ENCODE peak calls at places on chromosome 9, in six cellular contexts. N is upper lobe of right lung; B is IMR-90; J is neural progenitor cell; H is GM23248; E is naive thymus-derived CD4-positive, alpha-beta T cell. D is an unnamed sample.

GRCh38 chr9:79129865-79130480 is 441.8 kb upstream of the TLE4 start:
- DNase-seq in E (no peak), H (peak; percentile 69), J (peak; percentile 54), N (no peak), B (peak; percentile 67), D (no peak)

GRCh38 chr9:2291980-2292704 is 277.0 kb downstream of the SMARCA2 start:
- DNase-seq in N (no peak), J (no peak), E (no peak), H (peak; percentile 54), B (no peak), D (no peak)

GRCh38 chr9:22169243-22169642 is 160.1 kb upstream of the CDKN2B start:
- DNase-seq in J (no peak), H (peak; percentile 55), B (peak; percentile 79), N (no peak), E (no peak), D (no peak)

GRCh38 chr9:109422641-109423040 is 75.5 kb downstream of the PTPN3 start:
- DNase-seq in B (no peak), H (no peak), N (no peak), E (no peak), J (no peak), D (no peak)

GRCh38 chr9:122445155-122445749 is 32.5 kb downstream of the OR1J1 start:
- DNase-seq in B (peak; percentile 99), E (no peak), J (no peak), N (no peak), H (peak; percentile 97), D (no peak)

GRCh38 chr9:81499571-81499970 is 189.8 kb downstream of the TLE1 start:
- DNase-seq in B (no peak), E (no peak), H (no peak), N (no peak), J (no peak), D (no peak)

GRCh38 chr9:91546574-91546973 is 122.9 kb upstream of the NFIL3 start:
- DNase-seq in H (peak; percentile 89), B (peak; percentile 81), E (no peak), J (no peak), N (no peak), D (no peak)

GRCh38 chr9:20553750-20554149 is 68.5 kb downstream of the MLLT3 start:
- DNase-seq in E (no peak), N (no peak), J (no peak), H (no peak), B (no peak), D (no peak)

GRCh38 chr9:131824953-131825495 is 85.1 kb upstream of the RAPGEF1 start:
- DNase-seq in H (no peak), N (no peak), E (no peak), B (no peak), J (no peak), D (no peak)
- H3K4me3 ChIP-seq in H (no peak overlapping the region), N (no peak overlapping the region), E (no peak overlapping the region), B (no peak overlapping the region), J (no peak overlapping the region), D (no peak overlapping the region)

DNA sequence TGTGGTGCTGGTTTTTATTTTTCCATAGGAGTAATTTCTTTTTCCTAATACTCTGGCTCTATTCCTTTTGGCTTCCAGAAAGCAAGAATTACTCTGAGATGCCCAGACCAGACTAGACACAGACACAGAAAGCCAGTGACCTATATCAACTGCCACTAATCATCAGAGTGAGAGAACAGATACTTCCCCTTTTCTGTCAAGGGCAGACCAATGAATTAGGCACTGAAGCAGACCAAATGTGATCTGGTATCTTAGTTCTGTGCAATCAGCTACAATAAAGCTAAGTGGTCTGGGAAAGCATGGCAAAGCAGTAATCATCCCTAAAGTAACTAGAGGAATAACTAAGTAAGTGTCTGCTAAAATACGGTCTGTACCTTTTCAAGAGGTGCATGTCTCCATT is 239.1 kb downstream of the ELAVL2 start:
- DNase-seq in N (no peak), H (no peak), E (no peak), B (no peak), J (no peak), D (no peak)
- H3K27ac ChIP-seq in N (no peak overlapping the region), H (no peak overlapping the region), E (no peak overlapping the region), B (no peak overlapping the region), J (no peak overlapping the region), D (no peak overlapping the region)

GRCh38 chr9:130660326-130660682 is 4.1 kb upstream of the PRDM12 start:
- DNase-seq in B (no peak), N (no peak), J (no peak), H (no peak), E (no peak), D (no peak)
- H3K4me1 ChIP-seq in B (no peaks in the 10 kb centered on the region), N (peaks cover 45% of the 10 kb centered on the region), J (peaks cover 43% of the 10 kb centered on the region), H (no peaks in the 10 kb centered on the region), E (peaks cover 18% of the 10 kb centered on the region), D (peaks cover 51% of the 10 kb centered on the region)

GRCh38 chr9:117075636-117076035 is 339.2 kb downstream of the ASTN2 start:
- DNase-seq in N (no peak), B (no peak), H (no peak), E (no peak), J (no peak), D (no peak)

GRCh38 chr9:117073071-117073470 is 341.8 kb downstream of the ASTN2 start:
- DNase-seq in E (no peak), H (no peak), N (no peak), J (no peak), B (no peak), D (no peak)

GRCh38 chr9:117074782-117075510 is 339.9 kb downstream of the ASTN2 start:
- DNase-seq in E (no peak), J (peak; percentile 50), B (no peak), N (no peak), H (no peak), D (no peak)

GRCh38 chr9:117073539-117074336 is 341.1 kb downstream of the ASTN2 start:
- DNase-seq in B (no peak), N (no peak), J (peak; percentile 75), E (no peak), H (peak; percentile 29), D (no peak)

DNA sequence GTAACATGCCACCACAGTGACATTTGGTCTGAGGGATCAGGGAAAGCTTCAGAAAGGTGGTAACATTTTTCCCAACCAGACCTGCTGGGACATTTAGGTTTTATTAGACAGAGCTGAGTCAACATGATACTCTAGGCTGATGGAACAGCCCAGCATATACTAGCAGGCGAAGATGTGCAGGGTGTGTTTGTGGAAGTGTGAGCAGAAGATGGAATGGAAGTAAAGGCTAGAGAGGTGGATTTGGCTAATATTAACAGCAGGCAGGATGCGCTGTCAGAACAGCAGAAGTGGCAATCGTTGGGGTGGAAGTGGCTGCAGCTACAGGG is 340.6 kb downstream of the ASTN2 start:
- DNase-seq in B (no peak), E (no peak), J (no peak), H (no peak), N (no peak), D (no peak)
- H3K4me3 ChIP-seq in B (no peak overlapping the region), E (no peak overlapping the region), J (no peak overlapping the region), H (no peak overlapping the region), N (no peak overlapping the region), D (no peak overlapping the region)

D was measured in effector memory CD4-positive, alpha-beta T cell.